ENCODE peak calls at places on chromosomes 16 and 17, in four cellular contexts. One of them, this sample, is unnamed.

GRCh38 chr17:70834039-70834438 is 664.7 kb downstream of the KCNJ2 start:
- DNase-seq in activated T-helper 9 cell treated with anti-CD3 and anti-CD28 coated beads, Interleukin-2, amount 50 U/mL, for 16 hours: no peak
- DNase-seq in stimulated activated CD8-positive, alpha-beta memory T cell treated with anti-CD3 and anti-CD28 coated beads, Interleukin-15, amount 100 ng/mL, for 24 hours: no peak
- DNase-seq in NCI-H1105: no peak
- DNase-seq in this sample: no peak

GRCh38 chr17:27586203-27586701 is 44.7 kb upstream of the LGALS9 start:
- DNase-seq in stimulated activated CD8-positive, alpha-beta memory T cell treated with anti-CD3 and anti-CD28 coated beads, Interleukin-15, amount 100 ng/mL, for 24 hours: no peak
- DNase-seq in NCI-H1105: no peak
- DNase-seq in activated T-helper 9 cell treated with anti-CD3 and anti-CD28 coated beads, Interleukin-2, amount 50 U/mL, for 16 hours: no peak
- DNase-seq in this sample: no peak

GRCh38 chr16:4625617-4626159 is 1.1 kb downstream of the MGRN1 start:
- DNase-seq in stimulated activated CD8-positive, alpha-beta memory T cell treated with anti-CD3 and anti-CD28 coated beads, Interleukin-15, amount 100 ng/mL, for 24 hours: no peak
- DNase-seq in NCI-H1105: no peak
- DNase-seq in activated T-helper 9 cell treated with anti-CD3 and anti-CD28 coated beads, Interleukin-2, amount 50 U/mL, for 16 hours: no peak
- DNase-seq in this sample: no peak

GRCh38 chr17:31499771-31500554 is 108.5 kb downstream of the RAB11FIP4 start:
- DNase-seq in NCI-H1105: no peak
- DNase-seq in activated T-helper 9 cell treated with anti-CD3 and anti-CD28 coated beads, Interleukin-2, amount 50 U/mL, for 16 hours: no peak
- DNase-seq in stimulated activated CD8-positive, alpha-beta memory T cell treated with anti-CD3 and anti-CD28 coated beads, Interleukin-15, amount 100 ng/mL, for 24 hours: no peak
- DNase-seq in this sample: no peak

GRCh38 chr17:67659028-67659427 is 58.7 kb upstream of the NOL11 start:
- DNase-seq in activated T-helper 9 cell treated with anti-CD3 and anti-CD28 coated beads, Interleukin-2, amount 50 U/mL, for 16 hours: no peak
- DNase-seq in stimulated activated CD8-positive, alpha-beta memory T cell treated with anti-CD3 and anti-CD28 coated beads, Interleukin-15, amount 100 ng/mL, for 24 hours: no peak
- DNase-seq in NCI-H1105: no peak
- DNase-seq in this sample: no peak

GRCh38 chr16:61237804-61238485 is 798.3 kb downstream of the CDH8 start:
- DNase-seq in NCI-H1105: no peak
- DNase-seq in activated T-helper 9 cell treated with anti-CD3 and anti-CD28 coated beads, Interleukin-2, amount 50 U/mL, for 16 hours: no peak
- DNase-seq in stimulated activated CD8-positive, alpha-beta memory T cell treated with anti-CD3 and anti-CD28 coated beads, Interleukin-15, amount 100 ng/mL, for 24 hours: no peak
- DNase-seq in this sample: no peak

GRCh38 chr16:69166946-69167930 is 19.7 kb upstream of the SNTB2 start:
- DNase-seq in activated T-helper 9 cell treated with anti-CD3 and anti-CD28 coated beads, Interleukin-2, amount 50 U/mL, for 16 hours: no peak
- DNase-seq in NCI-H1105: no peak
- DNase-seq in stimulated activated CD8-positive, alpha-beta memory T cell treated with anti-CD3 and anti-CD28 coated beads, Interleukin-15, amount 100 ng/mL, for 24 hours: no peak
- DNase-seq in this sample: no peak

GRCh38 chr17:34354637-34355036 is 1.6 kb upstream of the CCL13 start:
- DNase-seq in activated T-helper 9 cell treated with anti-CD3 and anti-CD28 coated beads, Interleukin-2, amount 50 U/mL, for 16 hours: no peak
- DNase-seq in NCI-H1105: no peak
- DNase-seq in stimulated activated CD8-positive, alpha-beta memory T cell treated with anti-CD3 and anti-CD28 coated beads, Interleukin-15, amount 100 ng/mL, for 24 hours: no peak
- DNase-seq in this sample: no peak

GRCh38 chr17:28973414-28973813 is 22.1 kb upstream of the PHF12 start:
- DNase-seq in NCI-H1105: peak
- DNase-seq in stimulated activated CD8-positive, alpha-beta memory T cell treated with anti-CD3 and anti-CD28 coated beads, Interleukin-15, amount 100 ng/mL, for 24 hours: no peak
- DNase-seq in activated T-helper 9 cell treated with anti-CD3 and anti-CD28 coated beads, Interleukin-2, amount 50 U/mL, for 16 hours: no peak
- DNase-seq in this sample: no peak

GRCh38 chr16:81896902-81897301 is 114.4 kb downstream of the SDR42E1 start:
- DNase-seq in stimulated activated CD8-positive, alpha-beta memory T cell treated with anti-CD3 and anti-CD28 coated beads, Interleukin-15, amount 100 ng/mL, for 24 hours: no peak
- DNase-seq in activated T-helper 9 cell treated with anti-CD3 and anti-CD28 coated beads, Interleukin-2, amount 50 U/mL, for 16 hours: no peak
- DNase-seq in NCI-H1105: no peak
- DNase-seq in this sample: no peak

GRCh38 chr16:27232061-27232841 is 28.9 kb downstream of the KDM8 start:
- DNase-seq in NCI-H1105: no peak
- DNase-seq in activated T-helper 9 cell treated with anti-CD3 and anti-CD28 coated beads, Interleukin-2, amount 50 U/mL, for 16 hours: no peak
- DNase-seq in stimulated activated CD8-positive, alpha-beta memory T cell treated with anti-CD3 and anti-CD28 coated beads, Interleukin-15, amount 100 ng/mL, for 24 hours: no peak
- DNase-seq in this sample: no peak

GRCh38 chr16:3637371-3637923 is 17.0 kb upstream of the DNASE1 start:
- DNase-seq in stimulated activated CD8-positive, alpha-beta memory T cell treated with anti-CD3 and anti-CD28 coated beads, Interleukin-15, amount 100 ng/mL, for 24 hours: no peak
- DNase-seq in activated T-helper 9 cell treated with anti-CD3 and anti-CD28 coated beads, Interleukin-2, amount 50 U/mL, for 16 hours: no peak
- DNase-seq in NCI-H1105: no peak
- DNase-seq in this sample: no peak

GRCh38 chr16:56828641-56829040 is 36.4 kb upstream of the SLC12A3 start:
- DNase-seq in stimulated activated CD8-positive, alpha-beta memory T cell treated with anti-CD3 and anti-CD28 coated beads, Interleukin-15, amount 100 ng/mL, for 24 hours: no peak
- DNase-seq in activated T-helper 9 cell treated with anti-CD3 and anti-CD28 coated beads, Interleukin-2, amount 50 U/mL, for 16 hours: no peak
- DNase-seq in NCI-H1105: no peak
- DNase-seq in this sample: no peak

GRCh38 chr17:80269405-80269807 is 8.8 kb downstream of the RNF213 start:
- DNase-seq in NCI-H1105: no peak
- DNase-seq in stimulated activated CD8-positive, alpha-beta memory T cell treated with anti-CD3 and anti-CD28 coated beads, Interleukin-15, amount 100 ng/mL, for 24 hours: no peak
- DNase-seq in activated T-helper 9 cell treated with anti-CD3 and anti-CD28 coated beads, Interleukin-2, amount 50 U/mL, for 16 hours: no peak
- DNase-seq in this sample: no peak